ENCODE peak calls at places on chromosomes 12 and 14, in seven cellular contexts. K is nucleus accumbens, Z is A549, X is heart left ventricle, E is AG04450, U is endodermal cell, Y is D341Med. H is an unnamed sample.

GRCh38 chr14:71309756-71310155 is 402.5 kb downstream of the PCNX1 start:
- DNase-seq in X (no peak), Z (no peak), U (no peak), K (no peak), E (no peak), Y (no peak), H (no peak)

GRCh38 chr12:54306925-54307731 is 6.3 kb upstream of the NFE2 start:
- DNase-seq in K (no peak), X (peak), Z (peak), U (no peak), E (no peak), Y (peak), H (peak)

GRCh38 chr12:48973084-48973483 is 1.5 kb upstream of the WNT10B start:
- DNase-seq in Z (no peak), K (no peak), Y (no peak), X (no peak), U (no peak), E (no peak), H (no peak)

GRCh38 chr12:6363330-6364036 is 11.9 kb downstream of the SCNN1A start:
- DNase-seq in K (no peak), X (peak), E (no peak), Z (peak), Y (no peak), U (peak), H (no peak)

GRCh38 chr14:76501156-76501555 is 125.2 kb downstream of the ESRRB start:
- DNase-seq in E (no peak), X (no peak), U (peak), K (no peak), Y (no peak), Z (no peak), H (no peak)

GRCh38 chr14:23327947-23328744 is 6.9 kb downstream of the PABPN1 start:
- DNase-seq in K (peak), Y (peak), U (peak), E (peak), Z (peak), X (peak), H (peak)

GRCh38 chr14:56036353-56036752 is 81.9 kb upstream of the PELI2 start:
- DNase-seq in Y (no peak), Z (no peak), U (peak), E (no peak), X (no peak), K (no peak), H (no peak)

GRCh38 chr12:102816816-102817434 is 100.1 kb downstream of the PAH start:
- DNase-seq in Y (peak), X (no peak), K (no peak), Z (peak), E (no peak), U (no peak), H (no peak)

GRCh38 chr14:89425931-89426330 is 8.9 kb upstream of the FOXN3 start:
- DNase-seq in K (no peak), U (no peak), E (peak), Y (no peak), Z (no peak), X (no peak), H (peak)

GRCh38 chr12:11805680-11806079 is 156.2 kb downstream of the ETV6 start:
- DNase-seq in Z (no peak), X (no peak), E (no peak), Y (no peak), U (no peak), K (no peak), H (no peak)

GRCh38 chr14:58864751-58865519 is 227.2 kb downstream of the DACT1 start:
- DNase-seq in X (peak), Z (no peak), E (peak), Y (no peak), U (no peak), K (no peak), H (peak)

GRCh38 chr12:52006726-52007157 is at the start of gene TAMALIN:
- DNase-seq in K (no peak), Y (peak), U (no peak), Z (no peak), E (no peak), X (peak), H (no peak)

GRCh38 chr12:95859344-95859816 is 628 bp downstream of the SNRPF start:
- DNase-seq in E (no peak), Y (peak), Z (peak), K (no peak), X (no peak), U (peak), H (no peak)

GRCh38 chr12:12182926-12183325 is 83.9 kb downstream of the LRP6 start:
- DNase-seq in K (no peak), Y (no peak), E (peak), U (no peak), Z (no peak), X (no peak), H (no peak)

GRCh38 chr14:102363182-102363952 is 626 bp downstream of the TECPR2 start:
- DNase-seq in E (no peak), Y (no peak), U (no peak), X (peak), K (peak), Z (peak), H (no peak)

GRCh38 chr12:50032516-50033316 is 7.4 kb upstream of the RACGAP1 start:
- DNase-seq in E (no peak), K (no peak), X (no peak), Z (no peak), U (peak), Y (peak), H (no peak)